ENCODE peak calls at places on chromosomes 3 and 15, in seven cellular contexts. One of them, this sample, is unnamed.
A peak's percentile ranks its signal among the peaks of the same experiment; 100 is the strongest.

GRCh38 chr15:63476229-63476632 is 28.2 kb upstream of the USP3 start:
- DNase-seq in left ventricle myocardium inferior: no peak
- DNase-seq in stomach: no peak
- DNase-seq in sigmoid colon: no peak
- DNase-seq in tibial nerve: no peak
- DNase-seq in CD8-positive, alpha-beta memory T cell: no peak
- DNase-seq in SK-N-SH: no peak
- DNase-seq in this sample: no peak

GRCh38 chr3:79968418-79968817 is 200.6 kb upstream of the ROBO1 start:
- DNase-seq in left ventricle myocardium inferior: no peak
- DNase-seq in stomach: no peak
- DNase-seq in sigmoid colon: no peak
- DNase-seq in tibial nerve: no peak
- DNase-seq in CD8-positive, alpha-beta memory T cell: no peak
- DNase-seq in SK-N-SH: no peak
- DNase-seq in this sample: no peak

GRCh38 chr3:145857956-145858355 is 303.0 kb downstream of the PLOD2 start:
- DNase-seq in left ventricle myocardium inferior: no peak
- DNase-seq in stomach: no peak
- DNase-seq in sigmoid colon: no peak
- DNase-seq in tibial nerve: no peak
- DNase-seq in CD8-positive, alpha-beta memory T cell: no peak
- DNase-seq in SK-N-SH: no peak
- DNase-seq in this sample: no peak

GRCh38 chr3:193418576-193419373 is 40.2 kb upstream of the ATP13A5 start:
- DNase-seq in left ventricle myocardium inferior: no peak
- DNase-seq in stomach: no peak
- DNase-seq in sigmoid colon: no peak
- DNase-seq in tibial nerve: no peak
- DNase-seq in CD8-positive, alpha-beta memory T cell: no peak
- DNase-seq in SK-N-SH: no peak
- DNase-seq in this sample: no peak

GRCh38 chr3:83946045-83946444 is 1012.7 kb upstream of the CADM2 start:
- DNase-seq in left ventricle myocardium inferior: no peak
- DNase-seq in stomach: no peak
- DNase-seq in sigmoid colon: no peak
- DNase-seq in tibial nerve: no peak
- DNase-seq in CD8-positive, alpha-beta memory T cell: no peak
- DNase-seq in SK-N-SH: no peak
- DNase-seq in this sample: no peak

GRCh38 chr3:115760722-115761121 is 137.4 kb downstream of the GAP43 start:
- DNase-seq in left ventricle myocardium inferior: no peak
- DNase-seq in stomach: no peak
- DNase-seq in sigmoid colon: no peak
- DNase-seq in tibial nerve: no peak
- DNase-seq in CD8-positive, alpha-beta memory T cell: no peak
- DNase-seq in SK-N-SH: peak; percentile 65
- DNase-seq in this sample: no peak

GRCh38 chr15:31554261-31554660 is 227.6 kb downstream of the KLF13 start:
- DNase-seq in left ventricle myocardium inferior: peak; percentile 61
- DNase-seq in stomach: no peak
- DNase-seq in sigmoid colon: no peak
- DNase-seq in tibial nerve: no peak
- DNase-seq in CD8-positive, alpha-beta memory T cell: no peak
- DNase-seq in SK-N-SH: no peak
- DNase-seq in this sample: peak; percentile 92

GRCh38 chr3:79872483-79872882 is 104.7 kb upstream of the ROBO1 start:
- DNase-seq in left ventricle myocardium inferior: no peak
- DNase-seq in stomach: no peak
- DNase-seq in sigmoid colon: no peak
- DNase-seq in tibial nerve: no peak
- DNase-seq in CD8-positive, alpha-beta memory T cell: no peak
- DNase-seq in SK-N-SH: no peak
- DNase-seq in this sample: no peak

GRCh38 chr15:91965501-91966180 is 112.1 kb downstream of the SLCO3A1 start:
- DNase-seq in left ventricle myocardium inferior: no peak
- DNase-seq in stomach: no peak
- DNase-seq in sigmoid colon: no peak
- DNase-seq in tibial nerve: no peak
- DNase-seq in CD8-positive, alpha-beta memory T cell: no peak
- DNase-seq in SK-N-SH: no peak
- DNase-seq in this sample: no peak

GRCh38 chr3:30473374-30474051 is 132.9 kb upstream of the TGFBR2 start:
- DNase-seq in left ventricle myocardium inferior: peak; percentile 23
- DNase-seq in stomach: no peak
- DNase-seq in sigmoid colon: peak; percentile 84
- DNase-seq in tibial nerve: peak; percentile 27
- DNase-seq in CD8-positive, alpha-beta memory T cell: no peak
- DNase-seq in SK-N-SH: no peak
- DNase-seq in this sample: peak; percentile 47

GRCh38 chr15:92449476-92449875 is 55.8 kb downstream of the ST8SIA2 start:
- DNase-seq in left ventricle myocardium inferior: no peak
- DNase-seq in stomach: no peak
- DNase-seq in sigmoid colon: no peak
- DNase-seq in tibial nerve: no peak
- DNase-seq in CD8-positive, alpha-beta memory T cell: no peak
- DNase-seq in SK-N-SH: no peak
- DNase-seq in this sample: no peak

GRCh38 chr3:138673641-138674040 is 65.1 kb downstream of the FAIM start:
- DNase-seq in left ventricle myocardium inferior: no peak
- DNase-seq in stomach: no peak
- DNase-seq in sigmoid colon: no peak
- DNase-seq in tibial nerve: no peak
- DNase-seq in CD8-positive, alpha-beta memory T cell: no peak
- DNase-seq in SK-N-SH: no peak
- DNase-seq in this sample: no peak

GRCh38 chr15:76340802-76341365 is 4.3 kb downstream of the ISL2 start:
- DNase-seq in left ventricle myocardium inferior: no peak
- DNase-seq in stomach: no peak
- DNase-seq in sigmoid colon: no peak
- DNase-seq in tibial nerve: no peak
- DNase-seq in CD8-positive, alpha-beta memory T cell: no peak
- DNase-seq in SK-N-SH: no peak
- DNase-seq in this sample: no peak

GRCh38 chr15:93801206-93801605 is 430.2 kb upstream of the MCTP2 start:
- DNase-seq in left ventricle myocardium inferior: no peak
- DNase-seq in stomach: no peak
- DNase-seq in sigmoid colon: no peak
- DNase-seq in tibial nerve: no peak
- DNase-seq in CD8-positive, alpha-beta memory T cell: no peak
- DNase-seq in SK-N-SH: no peak
- DNase-seq in this sample: no peak

GRCh38 chr3:16798738-16799137 is 86.0 kb upstream of the PLCL2 start:
- DNase-seq in left ventricle myocardium inferior: no peak
- DNase-seq in stomach: no peak
- DNase-seq in sigmoid colon: no peak
- DNase-seq in tibial nerve: no peak
- DNase-seq in CD8-positive, alpha-beta memory T cell: no peak
- DNase-seq in SK-N-SH: no peak
- DNase-seq in this sample: no peak

GRCh38 chr3:119643528-119643927 is 16.9 kb downstream of the POPDC2 start:
- DNase-seq in left ventricle myocardium inferior: no peak
- DNase-seq in stomach: no peak
- DNase-seq in sigmoid colon: no peak
- DNase-seq in tibial nerve: no peak
- DNase-seq in CD8-positive, alpha-beta memory T cell: no peak
- DNase-seq in SK-N-SH: no peak
- DNase-seq in this sample: no peak

GRCh38 chr15:74614744-74615312 is 808 bp upstream of the CLK3 start:
- DNase-seq in left ventricle myocardium inferior: peak; percentile 90
- DNase-seq in stomach: peak; percentile 84
- DNase-seq in sigmoid colon: peak; percentile 94
- DNase-seq in tibial nerve: peak; percentile 65
- DNase-seq in CD8-positive, alpha-beta memory T cell: peak; percentile 94
- DNase-seq in SK-N-SH: peak; percentile 71
- DNase-seq in this sample: peak; percentile 97

GRCh38 chr3:31952205-31952604 is 28.9 kb downstream of the OSBPL10 start:
- DNase-seq in left ventricle myocardium inferior: no peak
- DNase-seq in stomach: no peak
- DNase-seq in sigmoid colon: no peak
- DNase-seq in tibial nerve: no peak
- DNase-seq in CD8-positive, alpha-beta memory T cell: no peak
- DNase-seq in SK-N-SH: no peak
- DNase-seq in this sample: no peak

GRCh38 chr15:76572983-76573314 is 236.4 kb downstream of the ISL2 start:
- DNase-seq in left ventricle myocardium inferior: no peak
- DNase-seq in stomach: no peak
- DNase-seq in sigmoid colon: no peak
- DNase-seq in tibial nerve: no peak
- DNase-seq in CD8-positive, alpha-beta memory T cell: no peak
- DNase-seq in SK-N-SH: no peak
- DNase-seq in this sample: no peak

GRCh38 chr3:196111939-196112386 is 30.1 kb upstream of the TFRC start:
- DNase-seq in left ventricle myocardium inferior: no peak
- DNase-seq in stomach: no peak
- DNase-seq in sigmoid colon: no peak
- DNase-seq in tibial nerve: no peak
- DNase-seq in CD8-positive, alpha-beta memory T cell: no peak
- DNase-seq in SK-N-SH: no peak
- DNase-seq in this sample: no peak

GRCh38 chr15:97995881-97996603 is 35.5 kb downstream of the ARRDC4 start:
- DNase-seq in left ventricle myocardium inferior: no peak
- DNase-seq in stomach: peak; percentile 37
- DNase-seq in sigmoid colon: peak; percentile 74
- DNase-seq in tibial nerve: no peak
- DNase-seq in CD8-positive, alpha-beta memory T cell: no peak
- DNase-seq in SK-N-SH: no peak
- DNase-seq in this sample: no peak

GRCh38 chr3:181292984-181293383 is 303.4 kb upstream of the DNAJC19 start:
- DNase-seq in left ventricle myocardium inferior: no peak
- DNase-seq in stomach: no peak
- DNase-seq in sigmoid colon: no peak
- DNase-seq in tibial nerve: no peak
- DNase-seq in CD8-positive, alpha-beta memory T cell: no peak
- DNase-seq in SK-N-SH: no peak
- DNase-seq in this sample: no peak

GRCh38 chr3:46114324-46114988 is 87.2 kb upstream of the XCR1 start:
- DNase-seq in left ventricle myocardium inferior: no peak
- DNase-seq in stomach: no peak
- DNase-seq in sigmoid colon: no peak
- DNase-seq in tibial nerve: no peak
- DNase-seq in CD8-positive, alpha-beta memory T cell: no peak
- DNase-seq in SK-N-SH: no peak
- DNase-seq in this sample: no peak

GRCh38 chr3:94115482-94115881 is 52.6 kb downstream of the NSUN3 start:
- DNase-seq in left ventricle myocardium inferior: no peak
- DNase-seq in stomach: no peak
- DNase-seq in sigmoid colon: no peak
- DNase-seq in tibial nerve: no peak
- DNase-seq in CD8-positive, alpha-beta memory T cell: no peak
- DNase-seq in SK-N-SH: peak; percentile 27
- DNase-seq in this sample: no peak

GRCh38 chr15:47743385-47743784 is 26.1 kb downstream of the SEMA6D start:
- DNase-seq in left ventricle myocardium inferior: no peak
- DNase-seq in stomach: no peak
- DNase-seq in sigmoid colon: no peak
- DNase-seq in tibial nerve: no peak
- DNase-seq in CD8-positive, alpha-beta memory T cell: no peak
- DNase-seq in SK-N-SH: no peak
- DNase-seq in this sample: no peak

GRCh38 chr3:48686538-48687219 is 964 bp upstream of the NCKIPSD start:
- DNase-seq in left ventricle myocardium inferior: no peak
- DNase-seq in stomach: no peak
- DNase-seq in sigmoid colon: no peak
- DNase-seq in tibial nerve: no peak
- DNase-seq in CD8-positive, alpha-beta memory T cell: no peak
- DNase-seq in SK-N-SH: peak; percentile 30
- DNase-seq in this sample: no peak

GRCh38 chr3:186806173-186807055 is at the start of gene RFC4:
- DNase-seq in left ventricle myocardium inferior: peak; percentile 88
- DNase-seq in stomach: peak; percentile 91
- DNase-seq in sigmoid colon: peak; percentile 93
- DNase-seq in tibial nerve: peak; percentile 68
- DNase-seq in CD8-positive, alpha-beta memory T cell: peak; percentile 80
- DNase-seq in SK-N-SH: peak; percentile 88
- DNase-seq in this sample: peak; percentile 96

GRCh38 chr3:159840900-159841299 is 147.7 kb upstream of the IL12A start:
- DNase-seq in left ventricle myocardium inferior: no peak
- DNase-seq in stomach: no peak
- DNase-seq in sigmoid colon: no peak
- DNase-seq in tibial nerve: no peak
- DNase-seq in CD8-positive, alpha-beta memory T cell: no peak
- DNase-seq in SK-N-SH: no peak
- DNase-seq in this sample: no peak
- H3K27ac ChIP-seq in left ventricle myocardium inferior: peak overlapping the region; percentile 85
- H3K27ac ChIP-seq in stomach: peak overlapping the region; percentile 80
- H3K27ac ChIP-seq in sigmoid colon: peak overlapping the region; percentile 76
- H3K27ac ChIP-seq in tibial nerve: peak overlapping the region; percentile 16
- H3K27ac ChIP-seq in CD8-positive, alpha-beta memory T cell: no peak overlapping the region
- H3K27ac ChIP-seq in SK-N-SH: peak overlapping the region; percentile 47
- H3K27ac ChIP-seq in this sample: no peak overlapping the region

DNA sequence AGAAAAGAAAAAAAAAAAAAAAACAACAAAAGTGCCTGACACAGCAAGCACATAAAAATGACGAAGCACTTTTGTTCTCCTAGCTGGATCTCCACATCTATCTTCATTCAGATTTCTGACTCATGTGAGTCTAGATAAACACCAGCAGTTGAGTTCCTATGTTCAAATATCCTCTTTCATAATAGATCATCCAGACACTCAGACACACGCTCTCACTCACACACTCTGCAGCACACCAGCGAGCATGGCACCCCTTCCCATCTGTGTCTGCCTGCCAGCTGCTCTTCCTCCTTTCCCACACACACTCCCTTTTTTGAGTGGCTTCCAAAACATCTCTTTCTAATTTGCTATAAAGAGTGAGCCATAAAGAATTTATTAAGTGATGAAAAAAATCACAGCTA is 19.8 kb upstream of the CELF6 start:
- DNase-seq in left ventricle myocardium inferior: no peak
- DNase-seq in stomach: no peak
- DNase-seq in sigmoid colon: no peak
- DNase-seq in tibial nerve: no peak
- DNase-seq in CD8-positive, alpha-beta memory T cell: no peak
- DNase-seq in SK-N-SH: peak; percentile 62
- DNase-seq in this sample: no peak
- H3K27ac ChIP-seq in left ventricle myocardium inferior: no peak overlapping the region
- H3K27ac ChIP-seq in stomach: peak overlapping the region; percentile 19
- H3K27ac ChIP-seq in sigmoid colon: peak overlapping the region; percentile 73
- H3K27ac ChIP-seq in tibial nerve: no peak overlapping the region
- H3K27ac ChIP-seq in CD8-positive, alpha-beta memory T cell: no peak overlapping the region
- H3K27ac ChIP-seq in SK-N-SH: peak overlapping the region; percentile 80
- H3K27ac ChIP-seq in this sample: peak overlapping the region; percentile 17

GRCh38 chr3:38006031-38006430 is 15.4 kb downstream of the VILL start:
- DNase-seq in left ventricle myocardium inferior: no peak
- DNase-seq in stomach: no peak
- DNase-seq in sigmoid colon: no peak
- DNase-seq in tibial nerve: no peak
- DNase-seq in CD8-positive, alpha-beta memory T cell: no peak
- DNase-seq in SK-N-SH: no peak
- DNase-seq in this sample: no peak
- H3K27ac ChIP-seq in left ventricle myocardium inferior: peak overlapping the region; percentile 71
- H3K27ac ChIP-seq in stomach: peak overlapping the region; percentile 79
- H3K27ac ChIP-seq in sigmoid colon: no peak overlapping the region
- H3K27ac ChIP-seq in tibial nerve: peak overlapping the region; percentile 72
- H3K27ac ChIP-seq in CD8-positive, alpha-beta memory T cell: no peak overlapping the region
- H3K27ac ChIP-seq in SK-N-SH: no peak overlapping the region
- H3K27ac ChIP-seq in this sample: no peak overlapping the region

DNA sequence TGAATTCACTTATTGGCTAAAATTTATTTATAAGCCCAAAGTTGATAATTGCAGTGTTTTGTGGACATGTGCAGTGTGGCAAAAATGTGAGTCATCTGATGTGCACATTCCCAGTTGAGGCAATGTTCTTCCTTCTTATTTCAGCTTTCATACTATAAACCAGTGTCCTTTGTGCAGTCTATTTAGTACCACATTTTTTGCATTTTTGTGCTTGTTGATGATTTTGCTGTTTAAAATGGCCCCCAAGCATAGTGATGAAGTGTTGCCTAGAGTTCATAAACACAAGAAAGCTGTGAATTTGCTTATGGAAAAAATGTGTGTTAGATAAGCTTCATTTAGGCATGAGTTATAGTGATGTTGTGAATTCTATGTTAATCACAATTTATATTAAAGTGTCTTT is 19.4 kb upstream of the IL20RB start:
- DNase-seq in left ventricle myocardium inferior: no peak
- DNase-seq in stomach: no peak
- DNase-seq in sigmoid colon: no peak
- DNase-seq in tibial nerve: no peak
- DNase-seq in CD8-positive, alpha-beta memory T cell: no peak
- DNase-seq in SK-N-SH: no peak
- DNase-seq in this sample: no peak
- H3K27ac ChIP-seq in left ventricle myocardium inferior: no peak overlapping the region
- H3K27ac ChIP-seq in stomach: no peak overlapping the region
- H3K27ac ChIP-seq in sigmoid colon: no peak overlapping the region
- H3K27ac ChIP-seq in tibial nerve: no peak overlapping the region
- H3K27ac ChIP-seq in CD8-positive, alpha-beta memory T cell: no peak overlapping the region
- H3K27ac ChIP-seq in SK-N-SH: no peak overlapping the region
- H3K27ac ChIP-seq in this sample: no peak overlapping the region

This sample was measured in right cardiac atrium.